ENCODE peak calls at places on chromosomes 16 and 17, in five cellular contexts. A is gastrocnemius medialis; I is ascending aorta; R is CD8-positive, alpha-beta memory T cell; Z is HCT116. X is an unnamed sample. For H3K9me3, the result is how much of the 10 kb centered on the place peaks cover.

GRCh38 chr16:14494396-14494795 is 135.7 kb downstream of the PARN start:
- DNase-seq in A (no peak), I (no peak), R (no peak), Z (no peak), X (no peak)

GRCh38 chr16:26709175-26709574 is 357.6 kb upstream of the C16orf82 start:
- DNase-seq in A (no peak), I (no peak), R (no peak), Z (no peak), X (no peak)

GRCh38 chr17:63082952-63083351 is 116.9 kb downstream of the TANC2 start:
- DNase-seq in A (no peak), I (no peak), R (no peak), Z (no peak), X (no peak)

GRCh38 chr16:74775255-74775654 is 635 bp upstream of the FA2H start:
- DNase-seq in A (no peak), I (no peak), R (no peak), Z (no peak), X (no peak)

GRCh38 chr16:3046506-3047386 is at the start of gene MMP25:
- DNase-seq in A (no peak), I (no peak), R (no peak), Z (no peak), X (no peak)

GRCh38 chr17:77618731-77619130 is 339.8 kb upstream of the TNRC6C start:
- DNase-seq in A (no peak), I (no peak), R (no peak), Z (no peak), X (no peak)

GRCh38 chr17:76197911-76198310 is 42.4 kb downstream of the RNF157 start:
- DNase-seq in A (no peak), I (no peak), R (no peak), Z (no peak), X (no peak)

GRCh38 chr16:67828651-67829050 is 13.5 kb upstream of the THAP11 start:
- DNase-seq in A (no peak), I (no peak), R (no peak), Z (no peak), X (no peak)

GRCh38 chr17:27157297-27157696 is 136.6 kb upstream of the WSB1 start:
- DNase-seq in A (no peak), I (no peak), R (no peak), Z (no peak), X (no peak)
- H3K9me3 ChIP-seq in A (under half), I (under half), R (under half), Z (under half), X (under half)

DNA sequence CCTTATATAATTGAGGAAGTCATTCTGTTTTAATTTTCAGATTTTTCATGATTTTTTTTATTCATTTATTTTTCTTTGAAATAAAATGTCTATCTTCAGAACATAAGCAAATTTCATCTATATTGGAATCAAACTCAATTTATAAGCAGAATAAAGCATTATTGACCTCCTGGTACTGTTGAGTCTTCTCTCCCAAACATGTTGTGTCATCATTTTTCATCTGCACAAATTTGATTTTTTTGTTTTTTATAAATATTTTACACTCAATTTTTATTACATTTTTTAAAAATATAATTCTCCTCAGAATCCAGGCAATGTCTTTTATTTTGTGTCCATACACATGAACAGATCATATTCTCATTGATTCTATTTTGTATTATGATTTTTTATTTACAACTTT is 2363.9 kb downstream of the TP53TG3F start:
- DNase-seq in A (no peak), I (no peak), R (no peak), Z (no peak), X (no peak)
- H3K9me3 ChIP-seq in A (under half), I (under half), R (under half), Z (under half), X (under half)

DNA sequence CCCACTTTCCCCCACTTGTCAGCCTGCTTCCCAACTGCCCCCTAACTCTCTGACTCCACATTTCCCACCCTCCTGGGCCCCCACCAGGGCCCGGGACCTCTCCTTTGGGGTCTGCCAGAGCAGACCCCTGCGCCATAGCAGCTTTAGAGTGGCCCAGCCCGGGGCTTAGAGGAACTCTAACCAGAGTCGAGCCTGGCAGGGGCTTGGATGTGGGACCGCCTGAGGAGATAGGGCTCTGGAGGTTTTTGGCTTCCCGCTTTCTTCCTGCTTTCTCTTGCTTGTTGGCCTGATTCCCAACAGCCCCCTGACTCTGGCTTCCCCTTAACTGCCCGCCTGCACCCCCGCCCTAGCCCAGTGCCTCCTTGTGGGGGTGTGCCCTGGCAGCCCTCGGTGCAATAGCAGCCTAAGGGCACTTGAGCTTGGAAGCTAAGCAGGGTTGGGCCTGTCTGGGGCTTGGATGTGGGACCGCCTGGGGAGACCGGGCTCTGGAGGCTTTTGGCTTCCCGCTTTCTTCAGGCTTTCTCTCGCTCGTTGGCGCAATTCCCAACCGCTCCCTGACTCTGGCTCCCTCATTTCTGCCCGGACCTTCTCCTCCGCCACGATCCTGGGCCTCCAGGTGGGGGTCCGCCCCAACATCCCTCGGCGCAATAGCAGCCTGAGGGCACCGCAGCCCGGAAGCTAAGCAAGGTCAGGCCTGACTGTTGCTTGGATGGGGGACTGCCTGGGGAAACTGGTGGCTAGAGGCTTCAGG is 2292.0 kb downstream of the TP53TG3F start:
- DNase-seq in A (no peak), I (no peak), R (no peak), Z (no peak), X (no peak)
- H3K9me3 ChIP-seq in A (under half), I (under half), R (under half), Z (under half), X (under half)

DNA sequence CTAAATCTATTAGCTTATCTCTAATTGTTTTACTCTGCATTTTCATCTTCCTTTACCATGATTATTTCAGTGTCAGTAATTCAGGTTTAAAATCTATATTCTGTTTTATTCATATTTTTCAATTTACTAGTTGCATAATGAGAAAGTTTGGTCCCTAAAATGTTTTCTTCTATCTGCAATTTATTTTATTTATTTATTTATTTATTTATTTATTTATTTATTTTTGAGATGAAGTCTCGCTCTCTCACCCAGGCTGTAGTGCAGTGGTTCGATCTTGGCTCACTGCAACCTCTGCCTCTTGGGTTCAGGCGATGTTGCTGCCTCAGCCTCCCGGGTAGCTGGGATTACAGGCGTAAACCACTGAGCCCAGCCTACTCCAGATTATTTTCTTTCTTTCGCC is 1597.3 kb downstream of the CDH8 start:
- DNase-seq in A (no peak), I (no peak), R (no peak), Z (no peak), X (no peak)
- H3K9me3 ChIP-seq in A (under half), I (under half), R (under half), Z (under half), X (under half)

GRCh38 chr17:83194761-83195329 is 115.4 kb downstream of the METRNL start:
- DNase-seq in A (no peak), I (no peak), R (no peak), Z (no peak), X (no peak)
- H3K9me3 ChIP-seq in A (under half), I (under half), R (under half), Z (under half), X (under half)

DNA sequence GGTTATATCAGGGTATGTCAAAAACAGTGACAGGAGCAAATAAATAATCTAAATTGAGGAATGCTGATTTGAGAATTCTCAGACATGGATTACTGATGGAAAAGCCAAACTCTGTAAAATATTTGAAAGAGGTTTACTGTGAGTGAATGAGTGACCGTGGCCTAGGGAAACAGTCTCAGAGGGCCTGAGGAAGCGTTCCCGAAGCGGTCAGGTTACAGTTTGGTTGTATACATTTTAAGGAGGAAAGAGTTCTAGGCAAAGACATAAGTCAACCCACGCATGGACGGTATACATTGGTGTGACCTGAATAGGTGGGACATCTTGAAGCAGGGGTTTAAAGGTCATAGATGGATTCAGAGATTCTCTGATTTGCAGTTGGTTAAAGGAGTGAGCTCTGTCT is 771.7 kb downstream of the KCNJ18 start:
- DNase-seq in A (no peak), I (no peak), R (no peak), Z (no peak), X (no peak)
- H3K9me3 ChIP-seq in A (under half), I (under half), R (under half), Z (under half), X (under half)

X was measured in esophagus squamous epithelium.